ENCODE peak calls at places on chromosomes 5 and 9, in ten cellular contexts. M, W, U, X, V, I, Y, H, A and K are unnamed samples.

GRCh38 chr5:150781706-150782614 is 3.4 kb downstream of the SMIM3 start:
- DNase-seq in M (no peak), W (no peak), U (peak; percentile 52), X (no peak), V (peak; percentile 95), I (no peak), Y (no peak), H (no peak), A (no peak), K (peak; percentile 85)

GRCh38 chr9:81824802-81825770 is 103.1 kb upstream of the SPATA31D4 start:
- DNase-seq in M (no peak), W (no peak), U (no peak), X (no peak), V (peak; percentile 61), I (no peak), Y (no peak), H (no peak), A (no peak), K (peak; percentile 47)

GRCh38 chr9:134217431-134218210 is 53.3 kb upstream of the RNU6ATAC start:
- DNase-seq in M (no peak), W (no peak), U (peak; percentile 4), X (no peak), V (no peak), I (peak; percentile 5), Y (peak; percentile 16), H (no peak), A (no peak), K (no peak)

GRCh38 chr5:94395468-94395867 is 222.9 kb downstream of the KIAA0825 start:
- DNase-seq in M (no peak), W (no peak), U (no peak), X (no peak), V (no peak), I (no peak), Y (no peak), H (no peak), A (no peak), K (peak; percentile 87)

GRCh38 chr5:154892370-154892771 is 33.9 kb downstream of the CNOT8 start:
- DNase-seq in M (no peak), W (no peak), U (peak; percentile 16), X (no peak), V (no peak), I (no peak), Y (no peak), H (no peak), A (no peak), K (no peak)

GRCh38 chr9:138096192-138096845 is 218.7 kb downstream of the CACNA1B start:
- DNase-seq in M (no peak), W (no peak), U (no peak), X (no peak), V (no peak), I (no peak), Y (no peak), H (no peak), A (no peak), K (no peak)

GRCh38 chr5:107624233-107624632 is 46.5 kb downstream of the EFNA5 start:
- DNase-seq in M (no peak), W (no peak), U (no peak), X (no peak), V (no peak), I (no peak), Y (no peak), H (no peak), A (no peak), K (no peak)

GRCh38 chr5:148011407-148012124 is 52.2 kb upstream of the SPINK5 start:
- DNase-seq in M (no peak), W (no peak), U (no peak), X (no peak), V (peak; percentile 29), I (no peak), Y (no peak), H (no peak), A (no peak), K (peak; percentile 14)

GRCh38 chr9:34603610-34604231 is 8.2 kb downstream of the RPP25L start:
- DNase-seq in M (no peak), W (peak; percentile 68), U (peak; percentile 85), X (peak; percentile 61), V (peak; percentile 35), I (peak; percentile 67), Y (peak; percentile 85), H (peak; percentile 45), A (no peak), K (peak; percentile 72)